ENCODE peak calls at places on chromosomes 11 and 22, in nine cellular contexts. M is brain pericyte; R is stimulated activated CD4-positive, alpha-beta T cell treated with anti-CD3 and anti-CD28 coated beads, Interleukin-12 subunit alpha, Interleukin-12 subunit beta, amount 100 ng/mL, for 48 hours; V is cardiac fibroblast; F is activated naive CD4-positive, alpha-beta T cell treated with anti-CD3 and anti-CD28 coated beads, Interleukin-2, amount 50 U/mL, for 16 hours; N is endothelial cell; Z is transverse colon; S is stimulated activated CD8-positive, alpha-beta memory T cell treated with anti-CD3 and anti-CD28 coated beads, Interleukin-12 subunit alpha, Interleukin-12 subunit beta, amount 100 ng/mL, for 1 hour; B is AG04449. X is an unnamed sample.

GRCh38 chr11:109221190-109221589 is 200.8 kb upstream of the C11orf87 start:
- DNase-seq in N (no peak), R (no peak), Z (no peak), S (no peak), F (no peak), M (no peak), V (no peak), B (no peak), X (no peak)

GRCh38 chr11:23866641-23867040 is 630.2 kb upstream of the LUZP2 start:
- DNase-seq in R (no peak), Z (no peak), B (no peak), M (no peak), F (no peak), S (no peak), N (no peak), V (peak; percentile 24), X (no peak)

GRCh38 chr11:128311742-128312719 is 275.3 kb downstream of the ETS1 start:
- DNase-seq in B (no peak), N (no peak), R (no peak), M (no peak), S (no peak), F (no peak), Z (no peak), V (no peak), X (no peak)

GRCh38 chr22:29733362-29734322 is 13.8 kb downstream of the CABP7 start:
- DNase-seq in R (no peak), Z (peak; percentile 33), F (no peak), M (no peak), N (no peak), B (no peak), V (no peak), S (no peak), X (no peak)

GRCh38 chr11:3950996-3951662 is 95.7 kb downstream of the STIM1 start:
- DNase-seq in F (no peak), R (no peak), S (no peak), M (peak; percentile 58), B (peak; percentile 72), Z (no peak), V (peak; percentile 65), N (no peak), X (no peak)

GRCh38 chr22:30211124-30211820 is 35.3 kb downstream of the LIF start:
- DNase-seq in Z (no peak), R (no peak), S (no peak), M (no peak), B (no peak), N (no peak), F (no peak), V (no peak), X (no peak)

GRCh38 chr11:61362542-61362875 is 335 bp downstream of the TMEM138 start:
- DNase-seq in R (peak; percentile 11), S (peak; percentile 2), M (no peak), Z (no peak), F (peak; percentile 32), N (peak; percentile 24), V (peak; percentile 66), B (no peak), X (no peak)

GRCh38 chr11:79440451-79441158 is at the start of gene TENM4:
- DNase-seq in M (peak; percentile 41), F (no peak), V (peak; percentile 73), N (peak; percentile 45), S (no peak), B (peak; percentile 40), R (no peak), Z (peak; percentile 35), X (peak; percentile 21)

GRCh38 chr11:34052608-34053160 is 1.2 kb downstream of the CAPRIN1 start:
- DNase-seq in N (peak; percentile 31), M (no peak), V (no peak), Z (peak; percentile 30), B (no peak), R (no peak), S (no peak), F (peak; percentile 39), X (peak; percentile 67)

GRCh38 chr22:46390105-46390651 is 54.7 kb downstream of the TRMU start:
- DNase-seq in Z (no peak), V (no peak), R (no peak), S (no peak), F (no peak), N (no peak), B (no peak), M (no peak), X (no peak)